ENCODE peak calls at places on chromosome 15, in eight cellular contexts. H is endothelial cell of umbilical vein, W is MM.1S, O is DND-41, F is ovary, G is heart right ventricle, T is fibroblast of lung, I is lung. N is an unnamed sample.

GRCh38 chr15:75836953-75837321 is 6.3 kb upstream of the UBE2Q2 start:
- DNase-seq in H (peak; percentile 42), W (peak; percentile 26), O (peak; percentile 19), F (no peak), G (no peak), T (peak; percentile 76), I (no peak), N (peak; percentile 27)

GRCh38 chr15:83289160-83289559 is 4.7 kb upstream of the BNC1 start:
- DNase-seq in H (no peak), W (no peak), O (no peak), F (no peak), G (no peak), T (no peak), I (no peak), N (no peak)

GRCh38 chr15:26590673-26591072 is 182.2 kb downstream of the GABRB3 start:
- DNase-seq in H (no peak), W (no peak), O (no peak), F (no peak), G (no peak), T (no peak), I (no peak), N (no peak)

GRCh38 chr15:61861962-61862361 is 198.3 kb downstream of the VPS13C start:
- DNase-seq in H (no peak), W (no peak), O (no peak), F (no peak), G (no peak), T (no peak), I (no peak), N (no peak)

GRCh38 chr15:74589826-74590225 is 25.8 kb upstream of the CLK3 start:
- DNase-seq in H (peak; percentile 36), W (no peak), O (no peak), F (no peak), G (no peak), T (no peak), I (no peak), N (no peak)

GRCh38 chr15:94704421-94704820 is 473.1 kb downstream of the MCTP2 start:
- DNase-seq in H (peak; percentile 58), W (no peak), O (no peak), F (no peak), G (no peak), T (no peak), I (no peak), N (no peak)

GRCh38 chr15:53987480-53987879 is 9.2 kb downstream of the UNC13C start:
- DNase-seq in H (no peak), W (no peak), O (no peak), F (no peak), G (no peak), T (no peak), I (no peak), N (no peak)

GRCh38 chr15:90231028-90232017 is 2.4 kb downstream of the CIB1 start:
- DNase-seq in H (no peak), W (no peak), O (peak; percentile 72), F (no peak), G (no peak), T (peak; percentile 5), I (peak; percentile 51), N (peak; percentile 51)

GRCh38 chr15:77251662-77252061 is 168.2 kb downstream of the PEAK1 start:
- DNase-seq in H (peak; percentile 2), W (no peak), O (no peak), F (no peak), G (no peak), T (peak; percentile 36), I (no peak), N (no peak)

GRCh38 chr15:31317980-31318342 is 8.7 kb upstream of the KLF13 start:
- DNase-seq in H (no peak), W (no peak), O (no peak), F (no peak), G (no peak), T (no peak), I (no peak), N (no peak)

GRCh38 chr15:75736256-75736655 is 23.6 kb upstream of the CSPG4 start:
- DNase-seq in H (no peak), W (no peak), O (no peak), F (no peak), G (no peak), T (no peak), I (no peak), N (no peak)

GRCh38 chr15:97745481-97746071 is 214.9 kb upstream of the ARRDC4 start:
- DNase-seq in H (peak; percentile 41), W (peak; percentile 45), O (peak; percentile 54), F (no peak), G (peak; percentile 9), T (peak; percentile 6), I (no peak), N (no peak)

GRCh38 chr15:84832446-84833040 is 15.4 kb downstream of the ALPK3 start:
- DNase-seq in H (no peak), W (no peak), O (no peak), F (no peak), G (no peak), T (no peak), I (no peak), N (no peak)

GRCh38 chr15:76802411-76802810 is 102.7 kb downstream of the SCAPER start:
- DNase-seq in H (no peak), W (no peak), O (no peak), F (no peak), G (no peak), T (no peak), I (no peak), N (no peak)

GRCh38 chr15:47027322-47027946 is 689.9 kb upstream of the SEMA6D start:
- DNase-seq in H (no peak), W (peak; percentile 56), O (no peak), F (no peak), G (no peak), T (no peak), I (no peak), N (no peak)

DNA sequence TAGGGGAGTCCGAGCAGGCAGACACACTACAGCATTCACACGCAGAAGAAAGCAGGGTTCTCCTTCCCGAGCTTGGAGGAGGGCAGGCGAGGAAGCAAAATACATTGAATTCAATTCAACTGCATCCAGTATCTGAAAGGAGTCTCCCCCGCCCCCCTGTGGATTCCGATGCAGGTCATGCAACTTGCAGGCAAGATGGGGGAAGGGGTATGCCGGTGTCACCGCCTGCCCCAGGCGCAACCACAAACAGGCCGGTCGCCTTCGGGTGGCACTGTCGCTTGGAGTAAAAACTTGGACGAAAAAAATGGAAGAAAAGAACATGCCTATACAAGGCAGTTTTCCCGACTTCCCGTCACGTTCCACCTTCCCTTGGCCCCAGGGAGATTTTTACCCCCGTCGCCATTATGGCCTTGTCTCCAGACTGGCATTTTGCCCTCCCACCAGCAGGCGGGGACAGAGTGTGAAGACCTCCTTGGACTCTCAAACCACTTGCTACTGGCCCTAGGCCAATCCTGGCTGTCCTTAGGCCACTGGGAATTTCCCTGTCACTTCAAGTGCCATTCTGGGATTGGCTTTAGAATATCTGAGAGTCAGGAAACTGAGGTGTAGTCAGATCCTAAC is 1.6 kb upstream of the NTRK3 start:
- DNase-seq in H (no peak), W (peak; percentile 36), O (no peak), F (no peak), G (peak; percentile 37), T (no peak), I (no peak), N (no peak)
- TF ChIP-seq CTCF in H (peak; percentile 8), W (peak; percentile 52), O (peak; percentile 38), F (no peak), G (peak; percentile 27), T (no peak), I (no peak), N (peak; percentile 40)

DNA sequence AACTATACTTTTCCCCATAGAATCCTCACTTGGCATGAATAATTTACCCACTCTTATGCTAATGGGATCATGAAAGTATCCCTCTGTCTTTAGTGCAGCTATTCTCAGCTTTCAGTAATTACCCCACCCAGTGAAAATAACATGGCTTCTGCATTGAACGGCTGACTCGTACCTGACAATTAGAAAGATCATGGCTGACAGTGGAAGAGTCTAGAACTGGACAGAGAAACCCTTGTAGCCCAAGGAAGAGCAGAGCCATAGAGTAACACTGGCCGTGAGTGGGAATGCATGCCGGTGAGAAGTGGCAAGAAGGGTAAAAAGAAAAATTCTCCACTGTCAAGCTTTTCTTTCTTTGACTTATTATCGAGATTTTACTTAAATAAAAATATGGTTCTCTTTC is 22.3 kb downstream of the MEIS2 start:
- DNase-seq in H (no peak), W (no peak), O (no peak), F (no peak), G (no peak), T (no peak), I (no peak), N (no peak)
- H3K36me3 ChIP-seq in H (peaks cover 2% of the 10 kb centered on the region), W (no peaks in the 10 kb centered on the region), O (no peaks in the 10 kb centered on the region), F (no peaks in the 10 kb centered on the region), G (peaks cover 46% of the 10 kb centered on the region), T (no peaks in the 10 kb centered on the region), I (peaks cover 21% of the 10 kb centered on the region), N (no peaks in the 10 kb centered on the region)

GRCh38 chr15:96583671-96584070 is 253.2 kb downstream of the NR2F2 start:
- DNase-seq in H (peak; percentile 14), W (no peak), O (no peak), F (no peak), G (no peak), T (no peak), I (no peak), N (no peak)
- H3K27me3 ChIP-seq in H (no peaks in the 10 kb centered on the region), W (no peaks in the 10 kb centered on the region), O (peaks cover 5% of the 10 kb centered on the region), F (no peaks in the 10 kb centered on the region), G (peaks cover 10% of the 10 kb centered on the region), T (no peaks in the 10 kb centered on the region), I (no peaks in the 10 kb centered on the region), N (no peaks in the 10 kb centered on the region)

DNA sequence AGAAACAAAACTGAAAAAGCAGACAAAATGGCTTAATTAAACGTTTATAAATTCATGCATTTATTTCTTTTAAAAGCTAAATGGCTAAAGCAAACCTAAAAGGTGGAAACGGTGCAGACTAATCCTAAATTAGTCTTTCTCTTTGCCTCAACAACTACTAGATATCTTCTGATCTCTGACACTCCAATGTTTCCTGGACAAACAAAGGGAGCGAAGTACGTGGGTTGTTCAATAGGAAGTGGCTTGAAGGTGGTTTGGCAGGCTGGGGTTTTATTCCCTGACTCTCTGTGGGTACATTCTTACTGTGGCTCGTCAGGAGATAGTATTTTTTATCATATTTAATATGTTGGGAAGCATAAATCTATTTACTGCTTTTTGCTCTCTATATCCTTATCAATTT is 49.9 kb upstream of the CORO2B start:
- DNase-seq in H (peak; percentile 70), W (no peak), O (no peak), F (no peak), G (no peak), T (no peak), I (no peak), N (no peak)
- TF ChIP-seq CTCF in H (no peak), W (no peak), O (no peak), F (no peak), G (no peak), T (no peak), I (no peak), N (no peak)

DNA sequence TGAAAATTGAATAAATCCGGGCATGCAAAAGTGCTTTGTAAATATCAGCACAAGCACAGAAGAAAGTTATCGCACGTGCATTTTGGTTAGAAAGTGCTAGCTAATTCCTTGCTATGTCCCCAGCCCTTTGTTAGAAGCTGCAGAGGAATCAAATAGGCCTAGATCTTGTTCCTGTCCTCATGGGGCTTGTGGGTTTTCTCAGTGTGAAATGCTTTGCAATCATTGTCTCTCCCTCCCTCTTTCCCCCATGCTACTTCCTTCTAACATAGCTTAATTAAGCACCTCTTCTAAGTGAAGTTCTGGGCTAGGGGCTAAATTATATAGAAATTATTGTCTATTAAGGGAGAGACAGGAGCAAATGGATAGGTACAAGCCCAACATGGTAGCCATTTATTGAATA is 271.7 kb downstream of the RPLP1 start:
- DNase-seq in H (no peak), W (no peak), O (no peak), F (no peak), G (no peak), T (no peak), I (no peak), N (no peak)
- H3K36me3 ChIP-seq in H (no peaks in the 10 kb centered on the region), W (no peaks in the 10 kb centered on the region), O (no peaks in the 10 kb centered on the region), F (no peaks in the 10 kb centered on the region), G (no peaks in the 10 kb centered on the region), T (no peaks in the 10 kb centered on the region), I (no peaks in the 10 kb centered on the region), N (no peaks in the 10 kb centered on the region)